ENCODE peak calls at places on chromosomes 5 and 9, in ten cellular contexts. One of them, this sample, is unnamed.

GRCh38 chr9:72937545-72937944 is 15.3 kb downstream of the ALDH1A1 start:
- DNase-seq in retinal pigment epithelial cell: no peak
- DNase-seq in germinal center: no peak
- DNase-seq in body of pancreas: no peak
- DNase-seq in OCI-LY7: no peak
- DNase-seq in fibroblast of lung: no peak
- DNase-seq in HCT116: no peak
- DNase-seq in astrocyte: no peak
- DNase-seq in NCI-H187 treated with DMSO at 0.1 percent for 48 hours: no peak
- DNase-seq in spleen: no peak
- DNase-seq in this sample: no peak

GRCh38 chr5:75362474-75362975 is 25.5 kb downstream of the HMGCR start:
- DNase-seq in retinal pigment epithelial cell: no peak
- DNase-seq in germinal center: no peak
- DNase-seq in body of pancreas: no peak
- DNase-seq in OCI-LY7: no peak
- DNase-seq in fibroblast of lung: no peak
- DNase-seq in HCT116: no peak
- DNase-seq in astrocyte: no peak
- DNase-seq in NCI-H187 treated with DMSO at 0.1 percent for 48 hours: no peak
- DNase-seq in spleen: no peak
- DNase-seq in this sample: no peak

GRCh38 chr9:734831-735511 is 106.5 kb upstream of the DMRT1 start:
- DNase-seq in retinal pigment epithelial cell: peak; percentile 86
- DNase-seq in germinal center: no peak
- DNase-seq in body of pancreas: no peak
- DNase-seq in OCI-LY7: no peak
- DNase-seq in fibroblast of lung: peak; percentile 98
- DNase-seq in HCT116: no peak
- DNase-seq in astrocyte: peak; percentile 98
- DNase-seq in NCI-H187 treated with DMSO at 0.1 percent for 48 hours: no peak
- DNase-seq in spleen: no peak
- DNase-seq in this sample: no peak

GRCh38 chr5:176352116-176352878 is 9.3 kb downstream of the KIAA1191 start:
- DNase-seq in retinal pigment epithelial cell: no peak
- DNase-seq in germinal center: no peak
- DNase-seq in body of pancreas: no peak
- DNase-seq in OCI-LY7: no peak
- DNase-seq in fibroblast of lung: peak; percentile 10
- DNase-seq in HCT116: no peak
- DNase-seq in astrocyte: no peak
- DNase-seq in NCI-H187 treated with DMSO at 0.1 percent for 48 hours: no peak
- DNase-seq in spleen: no peak
- DNase-seq in this sample: no peak

GRCh38 chr9:108664309-108665255 is 191.2 kb downstream of the ACTL7B start:
- DNase-seq in retinal pigment epithelial cell: peak; percentile 52
- DNase-seq in germinal center: no peak
- DNase-seq in body of pancreas: no peak
- DNase-seq in OCI-LY7: no peak
- DNase-seq in fibroblast of lung: no peak
- DNase-seq in HCT116: no peak
- DNase-seq in astrocyte: no peak
- DNase-seq in NCI-H187 treated with DMSO at 0.1 percent for 48 hours: no peak
- DNase-seq in spleen: no peak
- DNase-seq in this sample: peak; percentile 86

GRCh38 chr5:34866989-34867471 is 28.1 kb downstream of the TTC23L start:
- DNase-seq in retinal pigment epithelial cell: no peak
- DNase-seq in germinal center: no peak
- DNase-seq in body of pancreas: no peak
- DNase-seq in OCI-LY7: no peak
- DNase-seq in fibroblast of lung: no peak
- DNase-seq in HCT116: no peak
- DNase-seq in astrocyte: no peak
- DNase-seq in NCI-H187 treated with DMSO at 0.1 percent for 48 hours: no peak
- DNase-seq in spleen: no peak
- DNase-seq in this sample: no peak

GRCh38 chr9:96399335-96399633 is 15.8 kb upstream of the SLC35D2 start:
- DNase-seq in retinal pigment epithelial cell: no peak
- DNase-seq in germinal center: no peak
- DNase-seq in body of pancreas: no peak
- DNase-seq in OCI-LY7: no peak
- DNase-seq in fibroblast of lung: no peak
- DNase-seq in HCT116: no peak
- DNase-seq in astrocyte: no peak
- DNase-seq in NCI-H187 treated with DMSO at 0.1 percent for 48 hours: no peak
- DNase-seq in spleen: no peak
- DNase-seq in this sample: no peak

GRCh38 chr5:94397508-94397907 is 220.9 kb downstream of the KIAA0825 start:
- DNase-seq in retinal pigment epithelial cell: no peak
- DNase-seq in germinal center: no peak
- DNase-seq in body of pancreas: no peak
- DNase-seq in OCI-LY7: peak; percentile 3
- DNase-seq in fibroblast of lung: no peak
- DNase-seq in HCT116: no peak
- DNase-seq in astrocyte: no peak
- DNase-seq in NCI-H187 treated with DMSO at 0.1 percent for 48 hours: no peak
- DNase-seq in spleen: no peak
- DNase-seq in this sample: no peak

GRCh38 chr5:56155992-56156584 is 77.0 kb downstream of the ANKRD55 start:
- DNase-seq in retinal pigment epithelial cell: no peak
- DNase-seq in germinal center: no peak
- DNase-seq in body of pancreas: no peak
- DNase-seq in OCI-LY7: no peak
- DNase-seq in fibroblast of lung: no peak
- DNase-seq in HCT116: no peak
- DNase-seq in astrocyte: no peak
- DNase-seq in NCI-H187 treated with DMSO at 0.1 percent for 48 hours: no peak
- DNase-seq in spleen: no peak
- DNase-seq in this sample: no peak

GRCh38 chr5:63351164-63351563 is 611.1 kb downstream of the HTR1A start:
- DNase-seq in retinal pigment epithelial cell: no peak
- DNase-seq in germinal center: no peak
- DNase-seq in body of pancreas: no peak
- DNase-seq in OCI-LY7: no peak
- DNase-seq in fibroblast of lung: no peak
- DNase-seq in HCT116: no peak
- DNase-seq in astrocyte: no peak
- DNase-seq in NCI-H187 treated with DMSO at 0.1 percent for 48 hours: no peak
- DNase-seq in spleen: no peak
- DNase-seq in this sample: no peak

GRCh38 chr9:121133104-121133816 is 58.5 kb downstream of the CNTRL start:
- DNase-seq in retinal pigment epithelial cell: no peak
- DNase-seq in germinal center: no peak
- DNase-seq in body of pancreas: peak; percentile 19
- DNase-seq in OCI-LY7: no peak
- DNase-seq in fibroblast of lung: no peak
- DNase-seq in HCT116: no peak
- DNase-seq in astrocyte: no peak
- DNase-seq in NCI-H187 treated with DMSO at 0.1 percent for 48 hours: no peak
- DNase-seq in spleen: peak; percentile 91
- DNase-seq in this sample: peak; percentile 21

GRCh38 chr9:69120380-69121154 is 53.5 kb upstream of the TJP2 start:
- DNase-seq in retinal pigment epithelial cell: no peak
- DNase-seq in germinal center: peak; percentile 41
- DNase-seq in body of pancreas: peak; percentile 96
- DNase-seq in OCI-LY7: peak; percentile 50
- DNase-seq in fibroblast of lung: peak; percentile 7
- DNase-seq in HCT116: peak; percentile 83
- DNase-seq in astrocyte: no peak
- DNase-seq in NCI-H187 treated with DMSO at 0.1 percent for 48 hours: no peak
- DNase-seq in spleen: no peak
- DNase-seq in this sample: peak; percentile 91

GRCh38 chr9:27541740-27542139 is 12.1 kb upstream of the MOB3B start:
- DNase-seq in retinal pigment epithelial cell: no peak
- DNase-seq in germinal center: no peak
- DNase-seq in body of pancreas: no peak
- DNase-seq in OCI-LY7: no peak
- DNase-seq in fibroblast of lung: no peak
- DNase-seq in HCT116: no peak
- DNase-seq in astrocyte: no peak
- DNase-seq in NCI-H187 treated with DMSO at 0.1 percent for 48 hours: no peak
- DNase-seq in spleen: no peak
- DNase-seq in this sample: no peak

GRCh38 chr9:131312246-131312645 is 22.7 kb downstream of the PLPP7 start:
- DNase-seq in retinal pigment epithelial cell: no peak
- DNase-seq in germinal center: no peak
- DNase-seq in body of pancreas: no peak
- DNase-seq in OCI-LY7: no peak
- DNase-seq in fibroblast of lung: no peak
- DNase-seq in HCT116: no peak
- DNase-seq in astrocyte: no peak
- DNase-seq in NCI-H187 treated with DMSO at 0.1 percent for 48 hours: no peak
- DNase-seq in spleen: no peak
- DNase-seq in this sample: no peak

GRCh38 chr9:85483214-85483613 is 258.5 kb downstream of the AGTPBP1 start:
- DNase-seq in retinal pigment epithelial cell: no peak
- DNase-seq in germinal center: no peak
- DNase-seq in body of pancreas: no peak
- DNase-seq in OCI-LY7: peak; percentile 1
- DNase-seq in fibroblast of lung: no peak
- DNase-seq in HCT116: peak; percentile 18
- DNase-seq in astrocyte: no peak
- DNase-seq in NCI-H187 treated with DMSO at 0.1 percent for 48 hours: no peak
- DNase-seq in spleen: no peak
- DNase-seq in this sample: peak; percentile 22

GRCh38 chr9:93071464-93071863 is 13.0 kb downstream of the SUSD3 start:
- DNase-seq in retinal pigment epithelial cell: no peak
- DNase-seq in germinal center: peak; percentile 30
- DNase-seq in body of pancreas: no peak
- DNase-seq in OCI-LY7: peak; percentile 49
- DNase-seq in fibroblast of lung: peak; percentile 25
- DNase-seq in HCT116: peak; percentile 48
- DNase-seq in astrocyte: peak; percentile 10
- DNase-seq in NCI-H187 treated with DMSO at 0.1 percent for 48 hours: no peak
- DNase-seq in spleen: no peak
- DNase-seq in this sample: no peak

GRCh38 chr9:83199240-83199639 is 136.3 kb upstream of the RASEF start:
- DNase-seq in retinal pigment epithelial cell: peak; percentile 35
- DNase-seq in germinal center: no peak
- DNase-seq in body of pancreas: peak; percentile 62
- DNase-seq in OCI-LY7: no peak
- DNase-seq in fibroblast of lung: peak; percentile 50
- DNase-seq in HCT116: peak; percentile 16
- DNase-seq in astrocyte: peak; percentile 27
- DNase-seq in NCI-H187 treated with DMSO at 0.1 percent for 48 hours: no peak
- DNase-seq in spleen: no peak
- DNase-seq in this sample: peak; percentile 32

GRCh38 chr9:103364753-103365152 is 369.6 kb downstream of the CYLC2 start:
- DNase-seq in retinal pigment epithelial cell: peak; percentile 66
- DNase-seq in germinal center: no peak
- DNase-seq in body of pancreas: no peak
- DNase-seq in OCI-LY7: no peak
- DNase-seq in fibroblast of lung: peak; percentile 91
- DNase-seq in HCT116: no peak
- DNase-seq in astrocyte: peak; percentile 87
- DNase-seq in NCI-H187 treated with DMSO at 0.1 percent for 48 hours: no peak
- DNase-seq in spleen: no peak
- DNase-seq in this sample: no peak

GRCh38 chr5:172849636-172850453 is 15.8 kb downstream of the ERGIC1 start:
- DNase-seq in retinal pigment epithelial cell: no peak
- DNase-seq in germinal center: peak; percentile 78
- DNase-seq in body of pancreas: no peak
- DNase-seq in OCI-LY7: peak; percentile 46
- DNase-seq in fibroblast of lung: peak; percentile 23
- DNase-seq in HCT116: no peak
- DNase-seq in astrocyte: no peak
- DNase-seq in NCI-H187 treated with DMSO at 0.1 percent for 48 hours: no peak
- DNase-seq in spleen: peak; percentile 83
- DNase-seq in this sample: peak; percentile 39

GRCh38 chr9:128152133-128152780 is 3.0 kb downstream of the LCN2 start:
- DNase-seq in retinal pigment epithelial cell: no peak
- DNase-seq in germinal center: no peak
- DNase-seq in body of pancreas: no peak
- DNase-seq in OCI-LY7: no peak
- DNase-seq in fibroblast of lung: no peak
- DNase-seq in HCT116: no peak
- DNase-seq in astrocyte: no peak
- DNase-seq in NCI-H187 treated with DMSO at 0.1 percent for 48 hours: no peak
- DNase-seq in spleen: peak; percentile 54
- DNase-seq in this sample: no peak

GRCh38 chr9:135485832-135486231 is 6.2 kb downstream of the PPP1R26 start:
- DNase-seq in retinal pigment epithelial cell: no peak
- DNase-seq in germinal center: no peak
- DNase-seq in body of pancreas: no peak
- DNase-seq in OCI-LY7: no peak
- DNase-seq in fibroblast of lung: no peak
- DNase-seq in HCT116: no peak
- DNase-seq in astrocyte: no peak
- DNase-seq in NCI-H187 treated with DMSO at 0.1 percent for 48 hours: no peak
- DNase-seq in spleen: peak; percentile 63
- DNase-seq in this sample: no peak

GRCh38 chr5:38453506-38453905 is 102.9 kb downstream of the LIFR start:
- DNase-seq in retinal pigment epithelial cell: no peak
- DNase-seq in germinal center: peak; percentile 48
- DNase-seq in body of pancreas: no peak
- DNase-seq in OCI-LY7: peak; percentile 91
- DNase-seq in fibroblast of lung: no peak
- DNase-seq in HCT116: no peak
- DNase-seq in astrocyte: no peak
- DNase-seq in NCI-H187 treated with DMSO at 0.1 percent for 48 hours: no peak
- DNase-seq in spleen: no peak
- DNase-seq in this sample: no peak

This sample was measured in LoVo.